ENCODE peak calls at places on chromosome 18, in nine cellular contexts. A is effector memory CD4-positive, alpha-beta T cell; V is tibial artery; N is right cardiac atrium; M is lower lobe of right lung; U is spleen; G is GM23248; Z is hepatocyte; B is heart right ventricle. D is an unnamed sample.
A peak's percentile ranks its signal among the peaks of the same experiment; 100 is the strongest.

GRCh38 chr18:54924948-54925347 is 34.3 kb downstream of the CCDC68 start:
- DNase-seq in M (no peak), U (no peak), B (no peak), A (no peak), V (no peak), G (peak; percentile 35), Z (no peak), N (no peak), D (no peak)

GRCh38 chr18:63177822-63178525 is 141.6 kb downstream of the BCL2 start:
- DNase-seq in Z (peak; percentile 75), B (no peak), M (no peak), V (no peak), G (peak; percentile 50), A (no peak), N (peak; percentile 65), U (peak; percentile 54), D (no peak)

GRCh38 chr18:55509631-55510372 is 78.2 kb downstream of the TCF4 start:
- DNase-seq in M (no peak), Z (no peak), U (no peak), A (no peak), V (no peak), N (no peak), G (peak; percentile 88), B (peak; percentile 76), D (no peak)

GRCh38 chr18:42950732-42951131 is 164.8 kb downstream of the RIT2 start:
- DNase-seq in U (no peak), G (no peak), B (no peak), V (no peak), Z (no peak), M (no peak), A (no peak), N (no peak), D (no peak)

GRCh38 chr18:12921178-12921577 is 26.6 kb upstream of the SEH1L start:
- DNase-seq in M (no peak), B (no peak), G (no peak), A (no peak), N (no peak), U (no peak), V (no peak), Z (no peak), D (no peak)

GRCh38 chr18:21599585-21600525 is 649 bp downstream of the ESCO1 start:
- DNase-seq in U (peak; percentile 95), N (peak; percentile 79), M (peak; percentile 85), V (peak; percentile 75), A (no peak), B (no peak), Z (peak; percentile 84), G (peak; percentile 71), D (peak; percentile 57)

GRCh38 chr18:49846263-49846662 is 32.9 kb upstream of the ACAA2 start:
- DNase-seq in A (no peak), G (peak; percentile 87), N (peak; percentile 54), M (no peak), B (peak; percentile 29), U (no peak), Z (peak; percentile 47), V (no peak), D (no peak)

GRCh38 chr18:48947583-48947982 is 3.2 kb downstream of the SMAD7 start:
- DNase-seq in G (peak; percentile 71), N (peak; percentile 85), U (no peak), V (no peak), M (no peak), B (peak; percentile 55), A (no peak), Z (peak; percentile 36), D (no peak)

GRCh38 chr18:59379772-59380530 is 20.9 kb upstream of the LMAN1 start:
- DNase-seq in G (peak; percentile 61), N (no peak), V (no peak), A (no peak), M (no peak), B (no peak), U (no peak), Z (no peak), D (no peak)

GRCh38 chr18:9738266-9738969 is 30.3 kb downstream of the RAB31 start:
- DNase-seq in N (no peak), U (peak; percentile 32), B (no peak), M (no peak), G (no peak), A (no peak), Z (no peak), V (no peak), D (no peak)

GRCh38 chr18:13641551-13642439 is 84.6 kb downstream of the FAM210A start:
- DNase-seq in B (peak; percentile 55), A (no peak), Z (peak; percentile 43), N (peak; percentile 88), G (no peak), M (no peak), V (no peak), U (no peak), D (no peak)

GRCh38 chr18:33584845-33585775 is 7.1 kb downstream of the ASXL3 start:
- DNase-seq in N (peak; percentile 39), G (no peak), U (no peak), B (peak; percentile 27), Z (no peak), M (no peak), A (no peak), V (no peak), D (peak; percentile 8)

GRCh38 chr18:10971717-10972116 is 177.7 kb downstream of the PIEZO2 start:
- DNase-seq in M (no peak), V (no peak), N (no peak), A (no peak), G (no peak), U (no peak), B (no peak), Z (no peak), D (no peak)

GRCh38 chr18:6757966-6758365 is 28.4 kb downstream of the ARHGAP28 start:
- DNase-seq in B (no peak), V (no peak), M (no peak), A (no peak), Z (no peak), G (no peak), N (no peak), U (no peak), D (no peak)

GRCh38 chr18:26548144-26549102 is at the start of gene KCTD1:
- DNase-seq in B (peak; percentile 77), V (peak; percentile 83), U (peak; percentile 87), A (peak; percentile 37), M (peak; percentile 85), Z (peak; percentile 91), G (peak; percentile 91), N (peak; percentile 94), D (peak; percentile 62)

GRCh38 chr18:8705941-8706544 is 687 bp downstream of the MTCL1 start:
- DNase-seq in U (peak; percentile 85), A (no peak), B (no peak), M (no peak), V (no peak), N (peak; percentile 65), Z (peak; percentile 53), G (peak; percentile 65), D (peak; percentile 15)

GRCh38 chr18:8707946-8708345 is 2.6 kb downstream of the MTCL1 start:
- DNase-seq in M (no peak), G (no peak), Z (no peak), U (no peak), V (no peak), B (no peak), N (no peak), A (no peak), D (no peak)

GRCh38 chr18:8705280-8705940 is at the start of gene MTCL1:
- DNase-seq in G (peak; percentile 85), B (peak; percentile 14), N (peak; percentile 74), V (peak; percentile 67), Z (no peak), U (peak; percentile 87), M (peak; percentile 53), A (no peak), D (peak; percentile 77)

GRCh38 chr18:8706981-8707940 is 1.9 kb downstream of the MTCL1 start:
- DNase-seq in U (peak; percentile 80), B (peak; percentile 23), M (peak; percentile 58), N (peak; percentile 64), A (peak; percentile 2), G (peak; percentile 95), V (peak; percentile 67), Z (peak; percentile 78), D (peak; percentile 68)

GRCh38 chr18:8706545-8706980 is 1.2 kb downstream of the MTCL1 start:
- DNase-seq in N (no peak), B (no peak), A (peak; percentile 5), M (no peak), G (peak; percentile 49), U (peak; percentile 83), V (no peak), Z (no peak), D (peak; percentile 28)
- H3K27ac ChIP-seq in N (no peak overlapping the region), B (no peak overlapping the region), A (no peak overlapping the region), M (no peak overlapping the region), G (peak overlapping the region; percentile 68), U (no peak overlapping the region), V (peak overlapping the region; percentile 73), Z (peak overlapping the region; percentile 50), D (peak overlapping the region; percentile 95)

GRCh38 chr18:37395138-37395537 is 170.5 kb downstream of the CELF4 start:
- DNase-seq in G (no peak), N (no peak), Z (no peak), U (peak; percentile 59), V (no peak), A (no peak), B (no peak), M (no peak), D (no peak)

GRCh38 chr18:37393945-37394609 is 171.5 kb downstream of the CELF4 start:
- DNase-seq in N (peak; percentile 95), M (peak; percentile 71), B (peak; percentile 79), V (peak; percentile 75), U (peak; percentile 93), G (peak; percentile 91), A (no peak), Z (peak; percentile 63), D (peak; percentile 7)

GRCh38 chr18:37395631-37396030 is 170.0 kb downstream of the CELF4 start:
- DNase-seq in N (no peak), V (no peak), Z (no peak), B (no peak), U (peak; percentile 46), A (no peak), M (no peak), G (no peak), D (no peak)

GRCh38 chr18:37393221-37393828 is 172.3 kb downstream of the CELF4 start:
- DNase-seq in A (no peak), B (no peak), G (no peak), U (peak; percentile 71), Z (no peak), V (no peak), N (no peak), M (no peak), D (no peak)

GRCh38 chr18:37394610-37394965 is 171.0 kb downstream of the CELF4 start:
- DNase-seq in G (no peak), B (no peak), N (no peak), A (no peak), M (no peak), Z (no peak), V (no peak), U (peak; percentile 72), D (no peak)
- H3K27ac ChIP-seq in G (peak overlapping the region; percentile 48), B (no peak overlapping the region), N (no peak overlapping the region), A (no peak overlapping the region), M (peak overlapping the region; percentile 36), Z (no peak overlapping the region), V (no peak overlapping the region), U (no peak overlapping the region), D (peak overlapping the region; percentile 65)

GRCh38 chr18:2916184-2916583 is 69.4 kb downstream of the EMILIN2 start:
- DNase-seq in N (no peak), V (no peak), A (no peak), U (no peak), M (no peak), G (no peak), Z (no peak), B (no peak), D (no peak)
- H3K27ac ChIP-seq in N (no peak overlapping the region), V (no peak overlapping the region), A (no peak overlapping the region), U (no peak overlapping the region), M (no peak overlapping the region), G (no peak overlapping the region), Z (no peak overlapping the region), B (no peak overlapping the region), D (no peak overlapping the region)

GRCh38 chr18:64992654-64993053 is 758.2 kb upstream of the CDH7 start:
- DNase-seq in G (no peak), V (no peak), U (no peak), A (no peak), B (no peak), M (no peak), N (no peak), Z (no peak), D (no peak)
- H3K27ac ChIP-seq in G (no peak overlapping the region), V (no peak overlapping the region), U (no peak overlapping the region), A (no peak overlapping the region), B (peak overlapping the region; percentile 26), M (no peak overlapping the region), N (no peak overlapping the region), Z (no peak overlapping the region), D (no peak overlapping the region)

D was measured in RWPE1.